ENCODE peak calls at places on chromosomes 12 and 14, in ten cellular contexts. T is neuronal stem cell; Y is colonic mucosa; B is sigmoid colon; D is cardiac muscle cell; P is mammary epithelial cell; K is HCT116; M is adipocyte; N is CD4-positive, alpha-beta memory T cell; I is testis. C is an unnamed sample. For H3K9me3, the result is how much of the 10 kb centered on the place peaks cover.

GRCh38 chr14:31360919-31361662 is 59.3 kb downstream of the HEATR5A start:
- DNase-seq in B (no peak), I (no peak), T (no peak), Y (no peak), P (peak), K (no peak), M (peak), D (no peak), N (no peak), C (no peak)

GRCh38 chr12:14157129-14157747 is 175.8 kb upstream of the GRIN2B start:
- DNase-seq in T (no peak), K (no peak), M (no peak), Y (no peak), P (no peak), B (no peak), N (no peak), D (no peak), I (no peak), C (no peak)

GRCh38 chr12:14384783-14385638 is 19.5 kb downstream of the ATF7IP start:
- DNase-seq in N (peak), K (peak), P (peak), I (peak), Y (peak), M (peak), D (peak), T (peak), B (peak), C (peak)

GRCh38 chr12:116612436-116612835 is 53.3 kb downstream of the MAP1LC3B2 start:
- DNase-seq in D (no peak), T (no peak), Y (no peak), B (no peak), K (no peak), I (no peak), M (no peak), P (no peak), N (no peak), C (no peak)

GRCh38 chr12:49225551-49226166 is 36.8 kb upstream of the TUBA1A start:
- DNase-seq in Y (no peak), K (no peak), M (no peak), D (peak), P (no peak), I (no peak), T (no peak), N (no peak), B (no peak), C (no peak)

GRCh38 chr12:88725592-88726143 is 145.4 kb upstream of the KITLG start:
- DNase-seq in M (no peak), I (no peak), D (no peak), Y (no peak), N (no peak), K (no peak), P (no peak), T (no peak), B (no peak), C (no peak)

GRCh38 chr12:26606911-26607310 is 226.1 kb downstream of the ITPR2 start:
- DNase-seq in I (no peak), B (no peak), D (no peak), K (no peak), Y (no peak), P (no peak), T (no peak), N (no peak), M (no peak), C (no peak)

GRCh38 chr12:99092100-99092851 is 447.2 kb downstream of the APAF1 start:
- DNase-seq in N (no peak), I (no peak), K (no peak), T (no peak), P (no peak), Y (no peak), M (no peak), B (no peak), D (no peak), C (no peak)

GRCh38 chr12:20007331-20007730 is 361.0 kb upstream of the PDE3A start:
- DNase-seq in D (no peak), I (no peak), B (no peak), Y (no peak), P (no peak), K (no peak), M (peak), T (no peak), N (no peak), C (no peak)

GRCh38 chr14:37436519-37436918 is 158.5 kb downstream of the FOXA1 start:
- DNase-seq in D (no peak), I (no peak), B (no peak), N (no peak), T (no peak), Y (peak), M (no peak), P (no peak), K (no peak), C (no peak)

GRCh38 chr12:84760091-84760490 is 152.5 kb downstream of the SLC6A15 start:
- DNase-seq in B (no peak), T (no peak), I (no peak), K (no peak), Y (no peak), N (no peak), M (no peak), D (no peak), P (no peak), C (no peak)

GRCh38 chr12:15679146-15679545 is 110.0 kb downstream of the EPS8 start:
- DNase-seq in I (no peak), P (no peak), B (no peak), M (peak), T (no peak), K (no peak), D (peak), N (no peak), Y (no peak), C (no peak)

GRCh38 chr14:58646479-58646878 is 8.7 kb downstream of the DACT1 start:
- DNase-seq in Y (no peak), M (no peak), K (no peak), N (no peak), D (no peak), T (no peak), B (no peak), I (peak), P (no peak), C (no peak)

GRCh38 chr14:65168840-65169239 is 66.5 kb upstream of the MAX start:
- DNase-seq in I (no peak), K (peak), M (peak), N (no peak), B (no peak), Y (no peak), P (peak), D (peak), T (no peak), C (no peak)

GRCh38 chr14:28365510-28365909 is 401.1 kb upstream of the FOXG1 start:
- DNase-seq in D (no peak), N (no peak), P (no peak), I (no peak), T (no peak), B (no peak), K (no peak), M (no peak), Y (no peak), C (no peak)
- H3K9me3 ChIP-seq in D (under half), N (under half), P (under half), I (under half), T (under half), B (under half), K (under half), M (under half), Y (under half), C (under half)

GRCh38 chr12:87687362-87687761 is 341.8 kb downstream of the C12orf50 start:
- DNase-seq in T (no peak), N (no peak), K (no peak), B (no peak), M (peak), P (no peak), Y (no peak), D (peak), I (peak), C (no peak)

GRCh38 chr12:87689196-87689595 is 340.0 kb downstream of the C12orf50 start:
- DNase-seq in D (peak), I (no peak), N (no peak), P (no peak), B (no peak), T (no peak), M (no peak), Y (no peak), K (no peak), C (no peak)

GRCh38 chr12:87685696-87686095 is 343.5 kb downstream of the C12orf50 start:
- DNase-seq in B (no peak), Y (no peak), D (no peak), I (no peak), N (no peak), P (no peak), K (no peak), M (no peak), T (no peak), C (no peak)

DNA sequence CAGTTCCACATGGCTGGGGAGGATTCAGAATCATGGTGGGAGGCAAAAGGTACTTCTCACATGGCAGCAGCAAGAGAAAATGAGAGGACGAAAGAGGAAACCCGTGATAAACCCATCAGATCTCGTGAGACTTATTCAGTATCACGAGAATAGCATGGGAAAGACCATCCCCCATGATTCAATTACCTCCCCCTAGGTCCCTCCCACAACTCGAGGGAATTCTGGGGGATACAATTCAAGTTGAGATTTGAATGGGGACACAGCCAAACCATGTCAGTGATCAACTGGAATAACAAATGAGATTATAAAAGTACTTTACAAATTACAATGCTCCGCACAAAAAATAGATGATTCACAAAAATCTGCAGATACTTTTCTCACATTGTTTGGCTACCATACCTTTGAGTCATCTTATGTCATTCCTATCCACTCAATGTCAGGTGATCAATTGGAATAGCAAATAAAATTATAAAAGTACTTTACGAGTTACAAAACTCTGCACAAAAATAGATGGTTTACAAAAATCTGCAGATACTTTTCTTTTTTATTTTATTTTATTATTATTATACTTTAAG is 338.9 kb downstream of the C12orf50 start:
- DNase-seq in B (no peak), P (no peak), T (no peak), M (no peak), D (no peak), I (no peak), Y (no peak), N (no peak), K (no peak), C (no peak)
- H3K9me3 ChIP-seq in B (under half), P (under half), T (under half), M (under half), D (under half), I (under half), Y (under half), N (under half), K (under half), C (under half)

GRCh38 chr12:38166225-38166624 is 150.3 kb upstream of the ALG10B start:
- DNase-seq in I (no peak), D (no peak), K (no peak), M (no peak), Y (no peak), N (no peak), B (no peak), P (no peak), T (no peak), C (no peak)
- H3K9me3 ChIP-seq in I (under half), D (under half), K (under half), M (under half), Y (under half), N (under half), B (under half), P (under half), T (under half), C (under half)

GRCh38 chr12:62005615-62006014 is 254.6 kb upstream of the USP15 start:
- DNase-seq in T (no peak), N (no peak), K (no peak), M (no peak), B (no peak), I (no peak), D (no peak), Y (no peak), P (no peak), C (no peak)

GRCh38 chr12:62003217-62003616 is 257.0 kb upstream of the USP15 start:
- DNase-seq in N (no peak), B (no peak), D (no peak), T (no peak), M (no peak), I (no peak), Y (no peak), P (no peak), K (no peak), C (no peak)

GRCh38 chr12:62009445-62009844 is 250.8 kb upstream of the USP15 start:
- DNase-seq in M (no peak), K (no peak), B (no peak), P (no peak), D (no peak), T (no peak), I (no peak), N (no peak), Y (no peak), C (no peak)

GRCh38 chr12:62008703-62009102 is 251.5 kb upstream of the USP15 start:
- DNase-seq in D (no peak), T (no peak), K (no peak), P (no peak), M (no peak), I (no peak), Y (no peak), N (no peak), B (no peak), C (no peak)

DNA sequence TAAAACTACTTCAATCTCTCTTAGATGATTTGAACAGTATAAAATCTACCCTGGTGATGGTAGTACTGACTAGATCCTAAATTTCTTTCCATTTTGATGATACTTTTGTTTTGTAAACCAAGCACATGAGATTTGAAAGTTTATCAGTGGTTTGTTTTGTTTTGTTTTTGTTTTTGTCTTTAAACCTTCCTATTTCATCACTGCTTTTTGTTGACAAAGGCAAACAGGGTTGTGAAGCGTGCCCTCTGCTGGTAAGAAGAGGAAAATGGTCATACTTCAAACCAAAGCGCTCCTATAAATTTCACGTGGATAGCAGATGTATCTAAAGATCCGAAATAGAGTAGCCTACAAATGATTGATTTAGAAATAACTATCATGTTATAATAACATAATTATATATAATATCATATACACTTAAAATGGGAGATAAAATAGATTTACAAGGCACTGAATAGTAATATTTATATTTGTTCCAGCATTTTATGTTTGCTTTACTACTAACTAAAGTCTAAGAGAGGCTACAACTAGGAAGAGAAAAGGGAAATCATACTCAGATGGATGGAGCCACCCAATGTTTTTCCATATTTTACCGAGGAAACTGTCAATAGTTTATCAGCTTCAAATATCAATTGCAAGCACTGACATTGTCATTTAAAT is 254.0 kb upstream of the USP15 start:
- DNase-seq in N (peak), K (peak), I (peak), D (peak), Y (no peak), P (peak), M (peak), T (peak), B (no peak), C (no peak)
- H3K9me3 ChIP-seq in N (under half), K (under half), I (under half), D (under half), Y (under half), P (under half), M (under half), T (under half), B (under half), C (under half)

GRCh38 chr14:28303248-28303647 is 463.3 kb upstream of the FOXG1 start:
- DNase-seq in D (no peak), P (peak), Y (no peak), T (no peak), I (no peak), N (no peak), M (peak), K (no peak), B (no peak), C (no peak)

GRCh38 chr14:28308727-28309126 is 457.9 kb upstream of the FOXG1 start:
- DNase-seq in Y (no peak), B (no peak), T (no peak), D (peak), K (no peak), P (peak), M (peak), I (no peak), N (no peak), C (no peak)

GRCh38 chr14:28305938-28306337 is 460.6 kb upstream of the FOXG1 start:
- DNase-seq in N (no peak), I (no peak), P (no peak), M (no peak), Y (no peak), D (no peak), B (no peak), T (no peak), K (no peak), C (no peak)

DNA sequence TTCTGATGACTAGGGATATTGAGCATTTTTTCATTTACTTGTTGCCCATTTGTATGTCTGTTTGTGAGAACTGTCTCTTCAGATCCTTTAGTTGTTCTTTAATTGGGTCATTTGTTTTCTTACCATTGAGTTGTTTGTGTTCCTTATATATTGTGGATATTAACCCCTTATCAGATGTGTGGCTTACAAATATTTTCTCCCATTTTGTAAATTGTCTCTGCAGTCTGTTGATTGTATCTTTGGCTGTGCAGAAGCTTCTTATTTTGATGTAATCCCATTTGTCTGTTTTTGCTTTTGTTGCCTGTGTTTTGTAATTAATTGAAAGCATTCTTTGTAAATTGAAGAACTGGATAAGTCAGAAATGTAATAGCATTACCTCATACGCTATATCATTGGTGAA is 459.1 kb upstream of the FOXG1 start:
- DNase-seq in P (no peak), M (no peak), I (no peak), T (no peak), D (no peak), N (no peak), Y (no peak), K (no peak), B (no peak), C (no peak)
- H3K9me3 ChIP-seq in P (under half), M (under half), I (under half), T (under half), D (under half), N (under half), Y (under half), K (under half), B (under half), C (under half)

C was measured in T-helper 17 cell.